ENCODE peak calls at places on chromosomes 2 and 18, in five cellular contexts. One of them, this sample, is unnamed. For H3K9me3, the result is how much of the 10 kb centered on the place peaks cover.

GRCh38 chr18:39241534-39241933 is 1675.9 kb upstream of the CELF4 start:
- DNase-seq in heart left ventricle: no peak
- DNase-seq in cardiac muscle cell: no peak
- DNase-seq in tibial artery: no peak
- DNase-seq in sigmoid colon: no peak
- DNase-seq in this sample: no peak

GRCh38 chr18:79882522-79883241 is 68.8 kb downstream of the SLC66A2 start:
- DNase-seq in heart left ventricle: no peak
- DNase-seq in cardiac muscle cell: no peak
- DNase-seq in tibial artery: no peak
- DNase-seq in sigmoid colon: peak
- DNase-seq in this sample: no peak

GRCh38 chr2:10205201-10205475 is 82.6 kb downstream of the RRM2 start:
- DNase-seq in heart left ventricle: no peak
- DNase-seq in cardiac muscle cell: no peak
- DNase-seq in tibial artery: no peak
- DNase-seq in sigmoid colon: no peak
- DNase-seq in this sample: no peak

GRCh38 chr2:36672199-36672598 is 24.3 kb upstream of the VIT start:
- DNase-seq in heart left ventricle: no peak
- DNase-seq in cardiac muscle cell: peak
- DNase-seq in tibial artery: no peak
- DNase-seq in sigmoid colon: no peak
- DNase-seq in this sample: no peak

GRCh38 chr2:166972002-166972401 is 83.7 kb downstream of the XIRP2 start:
- DNase-seq in heart left ventricle: no peak
- DNase-seq in cardiac muscle cell: no peak
- DNase-seq in tibial artery: no peak
- DNase-seq in sigmoid colon: no peak
- DNase-seq in this sample: no peak

GRCh38 chr2:230931556-230932231 is 6.7 kb upstream of the GPR55 start:
- DNase-seq in heart left ventricle: peak
- DNase-seq in cardiac muscle cell: no peak
- DNase-seq in tibial artery: no peak
- DNase-seq in sigmoid colon: peak
- DNase-seq in this sample: no peak

GRCh38 chr2:217903859-217904613 is 98.8 kb downstream of the TNS1 start:
- DNase-seq in heart left ventricle: peak
- DNase-seq in cardiac muscle cell: no peak
- DNase-seq in tibial artery: peak
- DNase-seq in sigmoid colon: peak
- DNase-seq in this sample: no peak

GRCh38 chr2:229713371-229714079 is 830 bp downstream of the DNER start:
- DNase-seq in heart left ventricle: no peak
- DNase-seq in cardiac muscle cell: peak
- DNase-seq in tibial artery: no peak
- DNase-seq in sigmoid colon: no peak
- DNase-seq in this sample: no peak

GRCh38 chr2:179558010-179558911 is 293.6 kb upstream of the SESTD1 start:
- DNase-seq in heart left ventricle: no peak
- DNase-seq in cardiac muscle cell: no peak
- DNase-seq in tibial artery: no peak
- DNase-seq in sigmoid colon: no peak
- DNase-seq in this sample: no peak

GRCh38 chr2:37711308-37711731 is 39.9 kb upstream of the CDC42EP3 start:
- DNase-seq in heart left ventricle: no peak
- DNase-seq in cardiac muscle cell: no peak
- DNase-seq in tibial artery: no peak
- DNase-seq in sigmoid colon: no peak
- DNase-seq in this sample: peak

GRCh38 chr2:218886461-218886947 is 5.9 kb downstream of the WNT10A start:
- DNase-seq in heart left ventricle: no peak
- DNase-seq in cardiac muscle cell: no peak
- DNase-seq in tibial artery: no peak
- DNase-seq in sigmoid colon: no peak
- DNase-seq in this sample: no peak

GRCh38 chr2:109382946-109383345 is 230.8 kb downstream of the SEPTIN10 start:
- DNase-seq in heart left ventricle: peak
- DNase-seq in cardiac muscle cell: peak
- DNase-seq in tibial artery: peak
- DNase-seq in sigmoid colon: peak
- DNase-seq in this sample: no peak

GRCh38 chr2:508121-508520 is 169.1 kb downstream of the TMEM18 start:
- DNase-seq in heart left ventricle: no peak
- DNase-seq in cardiac muscle cell: no peak
- DNase-seq in tibial artery: no peak
- DNase-seq in sigmoid colon: no peak
- DNase-seq in this sample: no peak

GRCh38 chr2:23092831-23093230 is 292.1 kb upstream of the KLHL29 start:
- DNase-seq in heart left ventricle: no peak
- DNase-seq in cardiac muscle cell: peak
- DNase-seq in tibial artery: no peak
- DNase-seq in sigmoid colon: no peak
- DNase-seq in this sample: no peak

GRCh38 chr2:121375621-121376159 is 90.7 kb upstream of the TFCP2L1 start:
- DNase-seq in heart left ventricle: no peak
- DNase-seq in cardiac muscle cell: no peak
- DNase-seq in tibial artery: no peak
- DNase-seq in sigmoid colon: no peak
- DNase-seq in this sample: no peak

GRCh38 chr18:44680271-44681038 is at the start of gene SETBP1:
- DNase-seq in heart left ventricle: peak
- DNase-seq in cardiac muscle cell: peak
- DNase-seq in tibial artery: peak
- DNase-seq in sigmoid colon: peak
- DNase-seq in this sample: peak

GRCh38 chr2:109375131-109375561 is 238.6 kb downstream of the SEPTIN10 start:
- DNase-seq in heart left ventricle: no peak
- DNase-seq in cardiac muscle cell: no peak
- DNase-seq in tibial artery: no peak
- DNase-seq in sigmoid colon: peak
- DNase-seq in this sample: no peak

GRCh38 chr2:23563673-23564617 is 179.0 kb downstream of the KLHL29 start:
- DNase-seq in heart left ventricle: peak
- DNase-seq in cardiac muscle cell: no peak
- DNase-seq in tibial artery: peak
- DNase-seq in sigmoid colon: peak
- DNase-seq in this sample: no peak

DNA sequence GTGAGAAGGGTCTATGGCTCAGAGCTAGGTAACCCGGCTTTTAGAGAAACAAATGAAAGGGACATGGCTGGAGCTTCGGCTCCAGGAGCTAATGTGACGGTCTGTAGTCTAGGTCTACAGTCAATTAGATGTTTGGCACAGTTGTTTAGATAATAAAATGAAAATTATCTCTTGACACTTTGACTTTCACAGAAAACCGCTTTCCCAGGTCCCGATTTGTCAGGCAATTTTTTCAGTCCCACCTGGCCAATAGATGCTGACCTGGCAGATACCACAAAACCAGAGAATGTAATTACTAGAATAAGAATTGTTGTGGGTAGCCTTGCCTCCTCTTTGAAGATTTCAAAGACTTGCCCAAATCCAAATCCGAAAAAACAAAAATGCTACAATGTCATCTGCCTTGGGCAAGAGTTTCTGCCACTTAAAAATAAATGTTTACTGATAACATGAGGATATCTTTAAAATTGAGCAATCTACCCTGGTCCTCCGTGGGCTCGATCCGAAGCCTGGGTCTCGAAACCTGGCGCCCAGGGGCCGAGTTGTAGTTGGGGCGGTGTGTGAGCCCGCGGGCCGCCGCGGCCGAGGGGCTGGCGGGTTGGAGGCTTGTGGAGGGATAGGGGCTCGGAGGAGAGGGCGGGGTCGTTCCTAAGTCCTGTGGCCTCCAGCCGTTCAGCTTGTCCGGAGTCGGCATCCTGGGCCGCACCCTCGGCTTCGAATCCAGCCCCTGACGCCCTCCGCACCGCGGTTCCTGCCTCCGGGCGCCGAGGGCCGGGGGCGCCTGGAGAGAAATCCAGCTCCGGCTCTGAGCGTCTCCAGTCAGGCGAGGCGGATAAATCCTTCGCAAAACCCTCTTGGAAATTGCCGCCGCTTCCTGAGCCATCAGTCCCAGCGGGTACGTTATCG is 2.3 kb downstream of the EMX1 start:
- DNase-seq in heart left ventricle: no peak
- DNase-seq in cardiac muscle cell: peak
- DNase-seq in tibial artery: no peak
- DNase-seq in sigmoid colon: peak
- DNase-seq in this sample: no peak
- H3K4me3 ChIP-seq in heart left ventricle: peak
- H3K4me3 ChIP-seq in cardiac muscle cell: no peak
- H3K4me3 ChIP-seq in tibial artery: no peak
- H3K4me3 ChIP-seq in sigmoid colon: peak
- H3K4me3 ChIP-seq in this sample: peak

DNA sequence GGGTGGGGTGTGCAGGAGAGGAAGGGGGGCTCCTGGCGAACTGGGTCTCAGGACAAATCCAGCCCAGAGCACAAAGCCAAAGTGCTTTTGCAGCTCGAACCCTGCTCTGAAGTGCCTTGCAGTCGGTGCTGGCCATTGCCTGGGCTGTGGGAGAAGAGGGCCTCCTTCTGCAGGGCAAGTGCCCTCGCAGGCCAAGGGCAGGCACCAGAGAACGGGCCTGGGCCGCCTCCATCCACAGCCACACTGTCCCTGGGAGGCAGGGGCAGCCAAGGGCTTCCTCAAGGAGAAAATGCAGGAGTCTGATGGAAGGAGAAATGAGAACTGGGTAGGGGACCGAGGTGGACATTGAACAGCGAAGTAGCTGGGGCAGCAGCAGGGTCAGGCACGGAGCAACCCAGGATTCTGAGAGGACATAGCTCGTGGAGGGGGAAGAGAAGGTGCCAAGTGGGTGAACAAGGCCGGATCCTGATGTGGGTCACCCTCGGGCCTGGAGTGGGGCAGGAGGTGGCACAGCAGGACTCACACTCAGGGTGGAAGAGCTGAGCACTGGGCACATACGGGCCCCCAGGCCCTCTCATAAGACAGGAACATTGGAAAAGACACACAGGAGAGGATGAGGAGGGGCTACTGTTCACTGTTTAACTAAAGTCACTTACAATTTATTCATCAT is 312.8 kb upstream of the SALL3 start:
- DNase-seq in heart left ventricle: no peak
- DNase-seq in cardiac muscle cell: no peak
- DNase-seq in tibial artery: no peak
- DNase-seq in sigmoid colon: no peak
- DNase-seq in this sample: no peak
- H3K9me3 ChIP-seq in heart left ventricle: under half
- H3K9me3 ChIP-seq in cardiac muscle cell: under half
- H3K9me3 ChIP-seq in tibial artery: under half
- H3K9me3 ChIP-seq in sigmoid colon: under half
- H3K9me3 ChIP-seq in this sample: under half

GRCh38 chr2:127770973-127771735 is 39.8 kb downstream of the WDR33 start:
- DNase-seq in heart left ventricle: no peak
- DNase-seq in cardiac muscle cell: no peak
- DNase-seq in tibial artery: no peak
- DNase-seq in sigmoid colon: no peak
- DNase-seq in this sample: no peak
- H3K4me3 ChIP-seq in heart left ventricle: no peak
- H3K4me3 ChIP-seq in cardiac muscle cell: no peak
- H3K4me3 ChIP-seq in tibial artery: no peak
- H3K4me3 ChIP-seq in sigmoid colon: no peak
- H3K4me3 ChIP-seq in this sample: no peak

GRCh38 chr2:239824866-239825704 is 200.1 kb downstream of the NDUFA10 start:
- DNase-seq in heart left ventricle: no peak
- DNase-seq in cardiac muscle cell: no peak
- DNase-seq in tibial artery: peak
- DNase-seq in sigmoid colon: peak
- DNase-seq in this sample: no peak
- H3K9me3 ChIP-seq in heart left ventricle: under half
- H3K9me3 ChIP-seq in cardiac muscle cell: under half
- H3K9me3 ChIP-seq in tibial artery: under half
- H3K9me3 ChIP-seq in sigmoid colon: under half
- H3K9me3 ChIP-seq in this sample: under half

DNA sequence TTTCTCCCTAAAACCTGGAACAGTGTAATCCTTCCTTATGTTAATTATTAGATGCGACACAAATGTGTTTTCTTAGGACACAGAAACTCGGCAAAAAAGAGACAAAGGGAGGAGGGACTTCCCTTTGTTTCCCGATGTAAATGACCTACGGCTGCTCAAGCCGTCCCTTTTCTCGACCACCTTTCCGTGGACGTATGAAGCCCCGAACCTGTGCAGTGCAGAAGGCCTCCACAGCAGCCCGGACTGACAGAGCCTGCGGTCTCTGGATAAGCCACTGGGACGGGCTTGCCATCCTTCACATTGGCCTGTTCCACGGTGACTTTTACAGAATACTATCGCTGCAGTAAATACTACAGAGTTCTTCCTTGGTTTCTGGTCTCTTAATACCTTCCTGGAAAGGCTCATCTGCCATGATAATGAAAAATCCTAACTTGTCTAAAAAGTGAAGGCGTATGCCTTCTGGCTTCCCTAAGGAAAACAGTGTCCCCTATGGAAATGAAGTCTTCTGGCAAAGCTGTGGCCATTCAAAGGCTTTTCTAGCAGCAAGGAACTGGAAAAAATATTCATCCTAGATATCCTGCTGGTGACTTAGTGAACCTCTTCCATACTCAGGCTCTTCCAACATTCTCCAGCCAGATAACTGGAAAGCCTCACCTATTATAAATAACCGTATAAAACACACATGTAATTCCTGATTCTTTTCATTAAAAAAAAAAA is 84.9 kb downstream of the RBMS1 start:
- DNase-seq in heart left ventricle: no peak
- DNase-seq in cardiac muscle cell: no peak
- DNase-seq in tibial artery: no peak
- DNase-seq in sigmoid colon: no peak
- DNase-seq in this sample: no peak
- H3K4me3 ChIP-seq in heart left ventricle: peak
- H3K4me3 ChIP-seq in cardiac muscle cell: peak
- H3K4me3 ChIP-seq in tibial artery: no peak
- H3K4me3 ChIP-seq in sigmoid colon: peak
- H3K4me3 ChIP-seq in this sample: no peak

This sample was measured in CD8-positive, alpha-beta memory T cell.